ENCODE peak calls at places on chromosomes 12 and 14, in four cellular contexts. I is WTC11; Z is activated CD8-positive, alpha-beta memory T cell treated with anti-CD3 and anti-CD28 coated beads, Interleukin-2, amount 50 U/mL, for 48 hours; J is activated T-helper 1 cell treated with Interleukin-2 at 50 U/mL for 16 hours. P is an unnamed sample.

GRCh38 chr12:2290091-2290490 is 237.3 kb downstream of the CACNA1C start:
- DNase-seq in Z (no peak), J (no peak), I (no peak), P (no peak)

GRCh38 chr12:119145367-119145766 is 33.4 kb upstream of the HSPB8 start:
- DNase-seq in J (no peak), I (peak), Z (no peak), P (no peak)

GRCh38 chr12:11513288-11513687 is 117.9 kb upstream of the PRB2 start:
- DNase-seq in Z (no peak), J (no peak), I (no peak), P (no peak)

GRCh38 chr14:71675902-71676291 is 256.3 kb upstream of the RGS6 start:
- DNase-seq in J (no peak), I (no peak), Z (no peak), P (no peak)

GRCh38 chr12:123532021-123532420 is 1.5 kb downstream of the RILPL1 start:
- DNase-seq in I (no peak), J (no peak), Z (no peak), P (no peak)

GRCh38 chr14:64707661-64708060 is 3.4 kb downstream of the PLEKHG3 start:
- DNase-seq in J (no peak), Z (no peak), I (no peak), P (no peak)

GRCh38 chr12:86727151-86727550 is 471.0 kb upstream of the MGAT4C start:
- DNase-seq in Z (no peak), I (no peak), J (no peak), P (no peak)

GRCh38 chr12:90299121-90299520 is 590.5 kb upstream of the ATP2B1 start:
- DNase-seq in Z (no peak), J (no peak), I (no peak), P (no peak)

GRCh38 chr14:54446201-54446693 is 5.1 kb upstream of the CNIH1 start:
- DNase-seq in Z (no peak), J (no peak), I (no peak), P (no peak)

P was measured in vagina.